ENCODE peak calls at places on chromosomes 3 and 15, in five cellular contexts. G is uterus, X is esophagus muscularis mucosa, T is HCT116, S is suprapubic skin. J is an unnamed sample.
A peak's percentile ranks its signal among the peaks of the same experiment; 100 is the strongest.

GRCh38 chr15:68220967-68221366 is 8.6 kb downstream of the CLN6 start:
- DNase-seq in S (peak; percentile 9), G (no peak), X (peak; percentile 24), T (no peak), J (no peak)

GRCh38 chr3:8733332-8734094 is at the start of gene CAV3:
- DNase-seq in X (no peak), G (no peak), S (peak; percentile 77), T (no peak), J (no peak)

GRCh38 chr15:96564546-96564945 is 234.0 kb downstream of the NR2F2 start:
- DNase-seq in S (no peak), G (no peak), X (no peak), T (no peak), J (no peak)

GRCh38 chr3:19866751-19867347 is 67.2 kb downstream of the EFHB start:
- DNase-seq in S (no peak), T (peak; percentile 24), X (no peak), G (peak; percentile 22), J (peak; percentile 21)

GRCh38 chr15:80509800-80510199 is 105.6 kb downstream of the ARNT2 start:
- DNase-seq in X (peak; percentile 45), T (no peak), G (no peak), S (no peak), J (no peak)

GRCh38 chr3:145882416-145882815 is 278.6 kb downstream of the PLOD2 start:
- DNase-seq in T (no peak), G (no peak), S (no peak), X (no peak), J (no peak)

GRCh38 chr15:68924866-68925599 is 5.3 kb upstream of the SPESP1 start:
- DNase-seq in X (no peak), G (peak; percentile 50), S (peak; percentile 82), T (peak; percentile 66), J (peak; percentile 80)

GRCh38 chr15:89378699-89379422 is 44.2 kb upstream of the POLG start:
- DNase-seq in S (no peak), X (no peak), T (no peak), G (no peak), J (no peak)

GRCh38 chr15:28885630-28886430 is at the start of gene APBA2:
- DNase-seq in X (no peak), G (no peak), T (no peak), S (no peak), J (peak; percentile 40)

GRCh38 chr15:41917767-41918430 is 24.0 kb upstream of the SPTBN5 start:
- DNase-seq in S (no peak), X (no peak), T (peak; percentile 57), G (no peak), J (no peak)

GRCh38 chr15:41921167-41921566 is 27.3 kb upstream of the SPTBN5 start:
- DNase-seq in G (no peak), X (no peak), S (no peak), T (no peak), J (no peak)

GRCh38 chr15:41918506-41919126 is 24.8 kb upstream of the SPTBN5 start:
- DNase-seq in X (no peak), G (no peak), S (no peak), T (no peak), J (no peak)

GRCh38 chr15:41919954-41920538 is 26.2 kb upstream of the SPTBN5 start:
- DNase-seq in X (no peak), S (no peak), G (no peak), T (no peak), J (no peak)

DNA sequence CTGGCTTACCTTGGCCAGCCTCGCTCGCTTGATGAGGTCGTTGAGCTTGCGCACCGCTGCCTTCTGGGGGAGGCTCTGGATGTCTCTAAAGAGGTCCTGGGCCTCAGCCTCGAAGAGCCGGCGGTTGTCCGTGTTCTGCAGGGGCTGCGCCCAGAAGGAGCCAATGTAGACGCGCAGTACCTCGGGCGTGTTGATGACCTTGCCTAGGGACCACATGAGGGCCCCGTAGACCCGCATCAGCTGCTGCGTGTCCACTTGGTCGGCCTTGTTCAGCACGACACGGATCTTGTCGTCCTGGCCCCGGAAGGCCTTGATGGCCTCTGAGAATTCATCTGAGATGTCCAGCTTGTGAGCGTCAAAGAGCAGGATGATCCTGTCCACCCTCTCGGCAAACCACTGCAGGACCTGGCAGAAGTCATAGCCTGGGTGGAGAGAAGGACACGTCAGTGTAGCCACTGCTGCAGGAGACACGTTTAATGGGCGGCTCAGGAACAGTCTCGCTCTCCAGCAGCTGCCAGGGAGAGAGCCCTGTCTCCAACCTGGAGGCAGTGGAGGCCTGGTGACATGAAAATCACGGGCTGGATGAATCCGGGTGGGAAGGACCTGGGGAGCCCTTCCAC is 25.5 kb upstream of the SPTBN5 start:
- DNase-seq in X (no peak), G (no peak), S (no peak), T (no peak), J (no peak)
- TF ChIP-seq POLR2A in X (no peak), G (no peak), S (no peak), T (no peak), J (no peak)

GRCh38 chr3:160464321-160464720 is 14.7 kb upstream of the TRIM59 start:
- DNase-seq in T (no peak), G (no peak), S (no peak), X (peak; percentile 0), J (no peak)
- H3K27me3 ChIP-seq in T (no peaks in the 10 kb centered on the region), G (no peaks in the 10 kb centered on the region), S (peaks cover 4% of the 10 kb centered on the region), X (no peaks in the 10 kb centered on the region), J (no peaks in the 10 kb centered on the region)

GRCh38 chr3:42013652-42014442 is 51.9 kb upstream of the ULK4 start:
- DNase-seq in G (peak; percentile 31), X (no peak), T (no peak), S (peak; percentile 78), J (peak; percentile 65)
- TF ChIP-seq POLR2A in G (peak; percentile 64), X (no peak), T (peak; percentile 25), S (no peak), J (peak; percentile 5)

GRCh38 chr15:66249623-66250174 is 3.9 kb downstream of the MEGF11 start:
- DNase-seq in X (no peak), T (no peak), G (no peak), S (no peak), J (peak; percentile 51)
- H3K27me3 ChIP-seq in X (peaks cover 75% of the 10 kb centered on the region), T (no peaks in the 10 kb centered on the region), G (peaks cover 3% of the 10 kb centered on the region), S (peaks cover 57% of the 10 kb centered on the region), J (no peaks in the 10 kb centered on the region)

GRCh38 chr3:183211390-183211789 is 41.7 kb upstream of the B3GNT5 start:
- DNase-seq in G (peak; percentile 42), X (no peak), S (no peak), T (no peak), J (peak; percentile 18)
- TF ChIP-seq POLR2A in G (no peak), X (no peak), S (no peak), T (no peak), J (no peak)

GRCh38 chr15:52803543-52804306 is 13.6 kb upstream of the ONECUT1 start:
- DNase-seq in G (no peak), X (no peak), S (no peak), T (no peak), J (no peak)
- H3K27me3 ChIP-seq in G (peaks cover 9% of the 10 kb centered on the region), X (peaks cover 100% of the 10 kb centered on the region), S (peaks cover 100% of the 10 kb centered on the region), T (peaks cover 8% of the 10 kb centered on the region), J (peaks cover 63% of the 10 kb centered on the region)

GRCh38 chr15:77030042-77030927 is 35.4 kb downstream of the PSTPIP1 start:
- DNase-seq in T (no peak), X (no peak), S (peak; percentile 74), G (peak; percentile 9), J (no peak)
- TF ChIP-seq POLR2A in T (no peak), X (no peak), S (no peak), G (no peak), J (no peak)

DNA sequence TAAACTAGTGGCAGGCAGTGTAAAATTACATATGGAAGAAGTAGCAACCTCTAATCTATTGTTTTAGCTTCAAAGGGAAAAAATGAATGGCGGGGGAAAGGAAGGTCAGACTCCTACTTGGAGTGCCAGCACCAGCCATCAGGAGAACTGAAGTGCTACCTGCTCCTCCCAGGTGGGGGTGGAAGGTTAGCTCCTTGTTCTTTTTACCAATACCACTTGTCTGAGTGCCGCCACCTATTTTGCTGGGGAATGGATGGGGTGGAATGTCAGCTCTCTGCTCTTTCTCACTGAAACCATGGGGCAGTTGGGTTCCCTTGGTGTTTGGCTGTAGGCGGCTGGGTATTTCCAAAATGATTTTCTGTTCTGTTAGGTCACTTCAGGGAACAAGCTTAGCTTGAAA is 428.7 kb upstream of the EPHA3 start:
- DNase-seq in S (peak; percentile 53), T (no peak), G (no peak), X (no peak), J (no peak)
- H3K27me3 ChIP-seq in S (no peaks in the 10 kb centered on the region), T (no peaks in the 10 kb centered on the region), G (no peaks in the 10 kb centered on the region), X (no peaks in the 10 kb centered on the region), J (no peaks in the 10 kb centered on the region)